ENCODE peak calls at places on chromosome 21, in six cellular contexts. V is activated T-cell treated with anti-CD3 and anti-CD28 coated beads for 1 hour; X is GM04504; W is stimulated activated CD8-positive, alpha-beta memory T cell treated with anti-CD3 and anti-CD28 coated beads, Interleukin-12 subunit alpha, Interleukin-12 subunit beta, amount 100 ng/mL, for 4 hours; J is activated CD8-positive, alpha-beta memory T cell treated with anti-CD3 and anti-CD28 coated beads for 4 hours; H is NCI-H1105. M is an unnamed sample.

GRCh38 chr21:45572231-45572630 is 30.0 kb upstream of the SLC19A1 start:
- DNase-seq in W (no peak), V (no peak), J (no peak), H (no peak), X (no peak), M (no peak)

GRCh38 chr21:38386967-38387366 is 111.3 kb downstream of the ERG start:
- DNase-seq in H (no peak), V (no peak), X (no peak), J (no peak), W (no peak), M (no peak)

GRCh38 chr21:36974851-36975192 is 8.4 kb upstream of the HLCS start:
- DNase-seq in X (no peak), V (no peak), W (no peak), H (no peak), J (no peak), M (no peak)

GRCh38 chr21:33660406-33660805 is 18.1 kb downstream of the ITSN1 start:
- DNase-seq in H (no peak), X (no peak), J (no peak), W (no peak), V (no peak), M (no peak)

GRCh38 chr21:33686386-33686785 is 44.1 kb downstream of the ITSN1 start:
- DNase-seq in X (no peak), V (no peak), W (no peak), H (no peak), J (no peak), M (no peak)

GRCh38 chr21:26070822-26071425 is 99.6 kb downstream of the APP start:
- DNase-seq in X (peak), W (no peak), V (peak), H (no peak), J (peak), M (no peak)

GRCh38 chr21:26964379-26964778 is 2.5 kb downstream of the ADAMTS5 start:
- DNase-seq in W (no peak), J (no peak), H (no peak), V (no peak), X (peak), M (no peak)

GRCh38 chr21:39115659-39116235 is 67.5 kb downstream of the PSMG1 start:
- DNase-seq in V (no peak), W (no peak), J (no peak), H (no peak), X (no peak), M (no peak)

GRCh38 chr21:35189077-35189863 is 140.2 kb upstream of the RUNX1 start:
- DNase-seq in J (no peak), V (no peak), X (no peak), H (no peak), W (no peak), M (no peak)

GRCh38 chr21:39251326-39251725 is 62.1 kb downstream of the BRWD1 start:
- DNase-seq in V (no peak), H (peak), J (no peak), X (peak), W (no peak), M (no peak)

GRCh38 chr21:45049725-45050359 is 24.5 kb upstream of the ADARB1 start:
- DNase-seq in V (no peak), X (no peak), H (no peak), W (no peak), J (no peak), M (no peak)

GRCh38 chr21:15026370-15026769 is 38.4 kb downstream of the NRIP1 start:
- DNase-seq in J (no peak), V (no peak), H (no peak), X (no peak), W (no peak), M (no peak)

GRCh38 chr21:45104560-45104959 is 30.2 kb downstream of the ADARB1 start:
- DNase-seq in X (no peak), H (no peak), J (no peak), W (no peak), V (no peak), M (no peak)

GRCh38 chr21:43300496-43301423 is 126.2 kb downstream of the SIK1 start:
- DNase-seq in W (no peak), J (no peak), X (no peak), H (no peak), V (no peak), M (no peak)

GRCh38 chr21:21385404-21385803 is 387.2 kb downstream of the NCAM2 start:
- DNase-seq in V (no peak), J (no peak), X (no peak), W (no peak), H (no peak), M (no peak)

GRCh38 chr21:23853796-23854379 is 1753.4 kb downstream of the MRPL39 start:
- DNase-seq in V (no peak), X (no peak), H (no peak), J (no peak), W (no peak), M (no peak)

GRCh38 chr21:36306872-36307534 is 13.0 kb upstream of the MORC3 start:
- DNase-seq in H (no peak), W (no peak), X (no peak), J (no peak), V (no peak), M (no peak)

GRCh38 chr21:45262616-45263015 is 25.1 kb downstream of the POFUT2 start:
- DNase-seq in W (no peak), X (no peak), H (no peak), J (no peak), V (no peak), M (no peak)

GRCh38 chr21:37915516-37915915 is 741 bp downstream of the KCNJ6 start:
- DNase-seq in W (no peak), X (no peak), J (no peak), V (no peak), H (peak), M (no peak)

GRCh38 chr21:38489283-38489677 is 9.0 kb downstream of the ERG start:
- DNase-seq in H (no peak), V (no peak), J (no peak), X (no peak), W (no peak), M (no peak)

GRCh38 chr21:17270234-17270633 is 242.6 kb upstream of the CXADR start:
- DNase-seq in V (no peak), X (peak), W (no peak), H (peak), J (no peak), M (no peak)

GRCh38 chr21:28431022-28431421 is 561.7 kb downstream of the LTN1 start:
- DNase-seq in J (no peak), V (no peak), H (no peak), W (no peak), X (no peak), M (no peak)

GRCh38 chr21:28518620-28519019 is 474.1 kb downstream of the LTN1 start:
- DNase-seq in J (no peak), V (no peak), W (no peak), H (no peak), X (no peak), M (no peak)

GRCh38 chr21:16377120-16377658 is 647.4 kb downstream of the USP25 start:
- DNase-seq in J (no peak), W (no peak), X (no peak), V (no peak), H (no peak), M (no peak)

GRCh38 chr21:33428669-33429068 is 25.5 kb downstream of the IFNGR2 start:
- DNase-seq in J (no peak), H (no peak), W (no peak), X (no peak), V (no peak), M (no peak)

M was measured in activated gamma-delta T cell treated with anti-CD3 and anti-CD28 coated beads, Interleukin-2, amount 50 U/mL, for 16 hours.